ENCODE peak calls at places on chromosomes 11 and 22, in eight cellular contexts. Q, Y, X, W, K, D, I and A are unnamed samples.

GRCh38 chr11:4932751-4933150 is 8.6 kb upstream of the OR51G1 start:
- DNase-seq in Y (no peak), Q (no peak), W (no peak), D (no peak), I (no peak), X (no peak), K (no peak), A (no peak)

GRCh38 chr11:60169264-60169915 is 13.5 kb downstream of the MS4A6A start:
- DNase-seq in K (peak), Q (no peak), X (peak), Y (no peak), D (no peak), I (peak), W (peak), A (peak)

GRCh38 chr11:65745049-65745448 is 24.5 kb upstream of the RNASEH2C start:
- DNase-seq in D (no peak), W (no peak), X (no peak), K (no peak), Q (no peak), Y (no peak), I (no peak), A (no peak)

GRCh38 chr11:112392860-112393259 is 132.2 kb upstream of the PLET1 start:
- DNase-seq in W (no peak), X (no peak), Q (no peak), Y (no peak), I (no peak), D (no peak), K (no peak), A (no peak)

GRCh38 chr11:71342116-71342515 is 89.7 kb upstream of the SHANK2 start:
- DNase-seq in X (no peak), W (peak), K (no peak), Y (peak), Q (no peak), D (no peak), I (no peak), A (no peak)

GRCh38 chr11:76408171-76408965 is 27.2 kb downstream of the GVQW3 start:
- DNase-seq in Y (no peak), Q (no peak), I (no peak), D (no peak), X (no peak), K (no peak), W (no peak), A (no peak)

GRCh38 chr22:20137671-20138416 is 6.2 kb downstream of the ZDHHC8 start:
- DNase-seq in W (no peak), Q (no peak), I (no peak), K (no peak), X (no peak), D (no peak), Y (no peak), A (peak)

GRCh38 chr11:73977856-73978519 is 4.7 kb downstream of the UCP2 start:
- DNase-seq in D (peak), X (no peak), Y (peak), W (no peak), I (no peak), K (no peak), Q (no peak), A (no peak)

GRCh38 chr11:12239396-12240298 is 129.3 kb downstream of the MICAL2 start:
- DNase-seq in Y (no peak), K (no peak), I (no peak), W (no peak), D (no peak), X (no peak), Q (no peak), A (peak)

GRCh38 chr22:44926491-44927415 is 83.1 kb downstream of the PHF21B start:
- DNase-seq in Q (no peak), K (no peak), I (no peak), Y (peak), D (no peak), X (no peak), W (no peak), A (no peak)

GRCh38 chr11:78392854-78393253 is 24.8 kb downstream of the GAB2 start:
- DNase-seq in W (no peak), X (no peak), I (no peak), D (no peak), K (no peak), Q (no peak), Y (no peak), A (no peak)

GRCh38 chr22:38317237-38317994 is at the start of gene CSNK1E:
- DNase-seq in Q (peak), I (peak), Y (peak), X (peak), D (peak), K (peak), W (peak), A (peak)

GRCh38 chr11:59891781-59892181 is 13.2 kb downstream of the OOSP3 start:
- DNase-seq in X (peak), I (no peak), W (peak), Q (no peak), D (no peak), Y (no peak), K (no peak), A (no peak)

GRCh38 chr11:134666273-134667174 is 254.5 kb upstream of the B3GAT1 start:
- DNase-seq in Y (no peak), W (no peak), D (no peak), K (no peak), I (no peak), Q (no peak), X (no peak), A (no peak)

GRCh38 chr22:50547231-50547851 is 1.6 kb downstream of the KLHDC7B start:
- DNase-seq in Y (peak), Q (no peak), I (no peak), K (no peak), W (no peak), D (no peak), X (no peak), A (no peak)

GRCh38 chr22:38180841-38181452 is 683 bp downstream of the PLA2G6 start:
- DNase-seq in Y (peak), X (peak), K (no peak), I (no peak), W (no peak), D (no peak), Q (no peak), A (peak)

GRCh38 chr11:33574366-33574765 is 126.3 kb downstream of the C11orf91 start:
- DNase-seq in K (no peak), W (no peak), D (no peak), X (no peak), Y (no peak), Q (no peak), I (no peak), A (no peak)

GRCh38 chr22:38214248-38215056 is 12.7 kb downstream of the MAFF start:
- DNase-seq in Y (peak), I (no peak), X (peak), K (no peak), D (no peak), Q (peak), W (no peak), A (peak)

GRCh38 chr11:41788177-41788576 is 328.7 kb upstream of the LRRC4C start:
- DNase-seq in D (no peak), K (no peak), Y (no peak), X (no peak), I (no peak), W (no peak), Q (no peak), A (no peak)

GRCh38 chr11:111631666-111632039 is 29.4 kb downstream of the SIK2 start:
- DNase-seq in Q (no peak), X (no peak), D (no peak), W (no peak), I (no peak), K (no peak), Y (no peak), A (no peak)

GRCh38 chr22:19179472-19180048 is 1.0 kb upstream of the SLC25A1 start:
- DNase-seq in D (peak), X (peak), Y (peak), Q (peak), K (peak), I (peak), W (peak), A (peak)

GRCh38 chr11:57248780-57249383 is 11.8 kb upstream of the APLNR start:
- DNase-seq in D (no peak), Q (no peak), Y (peak), I (peak), K (peak), W (peak), X (peak), A (peak)

GRCh38 chr22:38724926-38725571 is 19.3 kb downstream of the GTPBP1 start:
- DNase-seq in Y (peak), Q (no peak), I (peak), W (peak), K (no peak), X (no peak), D (peak), A (peak)

GRCh38 chr11:118410055-118410745 is 8.8 kb downstream of the ATP5MG start:
- DNase-seq in X (no peak), D (no peak), Y (no peak), Q (no peak), K (no peak), W (no peak), I (no peak), A (no peak)
- TF ChIP-seq POLR2A in X (no peak), D (no peak), Y (no peak), Q (no peak), K (no peak), W (no peak), I (no peak), A (no peak)

DNA sequence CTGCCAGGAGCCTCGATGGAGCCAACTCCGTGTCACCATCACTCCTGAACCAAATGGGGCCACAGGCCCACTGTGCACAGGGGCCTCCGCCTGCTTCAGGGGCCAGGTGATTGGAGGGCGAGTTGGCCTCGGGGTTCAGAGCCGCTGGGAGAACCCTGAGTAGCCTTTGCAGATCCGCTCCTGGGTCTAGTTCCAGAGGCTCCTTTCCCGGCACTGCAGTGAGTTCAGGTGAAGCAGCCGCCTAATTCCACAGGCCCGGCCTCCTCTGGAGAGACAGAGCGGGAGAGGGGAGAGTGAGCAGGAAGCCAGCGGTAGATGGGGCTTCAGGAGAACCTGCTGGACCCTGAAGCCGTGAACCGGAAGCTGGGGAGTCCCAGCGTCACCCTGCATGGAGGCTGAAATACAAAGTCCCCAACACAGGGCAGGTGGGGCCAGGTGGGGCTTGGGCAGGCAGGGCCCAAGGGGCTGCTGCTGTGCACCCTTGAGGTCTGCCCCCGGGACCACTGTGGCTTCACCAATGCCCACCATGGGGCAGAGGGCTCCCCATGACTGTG is 22.5 kb downstream of the DRD4 start:
- DNase-seq in X (no peak), I (no peak), Q (no peak), D (no peak), Y (no peak), K (no peak), W (no peak), A (no peak)
- TF ChIP-seq POLR2A in X (no peak), I (no peak), Q (no peak), D (no peak), Y (no peak), K (no peak), W (no peak), A (no peak)

DNA sequence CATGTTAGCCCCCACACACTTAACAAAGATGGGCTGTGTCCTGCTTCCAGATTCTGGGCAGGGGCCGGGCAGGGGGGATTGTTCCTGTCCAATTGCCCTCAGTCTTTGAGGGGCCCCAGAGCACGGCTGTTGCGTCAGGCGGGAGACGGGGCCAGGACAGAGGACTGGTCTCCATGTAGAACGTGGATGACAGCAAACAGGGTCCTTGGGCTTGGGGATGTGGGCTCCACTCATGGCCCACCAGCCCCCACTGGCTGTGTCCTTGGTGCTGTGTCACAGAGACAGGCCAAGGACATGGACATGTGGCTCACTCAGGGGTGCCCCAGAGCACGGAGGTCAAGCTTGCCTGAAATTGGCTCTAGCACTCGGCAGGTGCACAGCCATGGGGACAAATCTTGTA is 14.3 kb downstream of the FADS2 start:
- DNase-seq in K (no peak), Y (peak), I (no peak), D (no peak), X (peak), Q (no peak), W (no peak), A (no peak)
- TF ChIP-seq POLR2A in K (no peak), Y (no peak), I (no peak), D (no peak), X (no peak), Q (no peak), W (no peak), A (no peak)

DNA sequence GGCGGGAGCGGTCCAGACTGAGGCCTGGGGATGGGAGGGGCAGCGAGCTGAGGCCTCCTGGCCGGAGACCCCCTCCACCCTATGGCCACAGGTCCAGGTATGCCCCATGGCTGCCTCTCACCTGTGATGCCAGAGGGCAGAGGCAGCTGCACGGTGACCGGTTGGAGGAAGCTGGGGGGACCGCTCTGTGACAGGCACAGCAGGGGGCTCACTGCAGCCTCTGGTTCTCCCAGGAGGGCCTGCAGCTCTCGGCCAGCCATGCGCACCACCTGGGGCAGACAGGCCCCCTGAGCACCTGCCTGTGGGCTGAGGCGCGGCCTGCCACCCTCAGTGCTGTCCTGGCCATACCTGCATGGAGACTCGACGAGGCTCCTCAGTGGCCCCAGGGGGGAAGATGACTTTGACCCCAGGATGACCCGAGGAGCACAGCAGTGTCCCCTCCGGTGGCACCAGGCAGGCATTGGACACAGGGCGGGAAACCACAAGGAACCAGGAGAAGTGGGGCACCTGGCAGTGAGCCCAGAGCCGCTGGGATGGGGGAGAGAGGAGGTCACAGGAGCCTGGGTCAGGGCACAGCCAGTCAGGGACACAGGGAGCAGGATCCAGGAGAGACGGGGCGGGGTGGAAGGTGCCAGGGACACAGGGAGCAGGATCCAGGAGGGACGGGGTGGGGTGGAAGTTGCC is 3.2 kb upstream of the SLC25A22 start:
- DNase-seq in Y (no peak), I (no peak), X (no peak), K (no peak), W (no peak), Q (no peak), D (no peak), A (no peak)
- TF ChIP-seq POLR2A in Y (no peak), I (no peak), X (no peak), K (no peak), W (no peak), Q (no peak), D (no peak), A (no peak)

GRCh38 chr11:67630230-67630942 is 649 bp upstream of the NUDT8 start:
- DNase-seq in W (peak), K (peak), D (peak), Q (peak), Y (peak), I (peak), X (peak), A (peak)
- TF ChIP-seq POLR2A in W (peak), K (peak), D (peak), Q (no peak), Y (no peak), I (peak), X (peak), A (no peak)

GRCh38 chr11:66869471-66869870 is 12.6 kb downstream of the LRFN4 start:
- DNase-seq in W (no peak), I (no peak), K (no peak), Q (no peak), X (no peak), D (no peak), Y (no peak), A (no peak)

GRCh38 chr11:66866420-66867010 is 9.7 kb downstream of the LRFN4 start:
- DNase-seq in I (no peak), K (no peak), D (no peak), Y (no peak), W (no peak), Q (no peak), X (no peak), A (no peak)

GRCh38 chr11:66868726-66869291 is 11.9 kb downstream of the LRFN4 start:
- DNase-seq in D (peak), I (peak), Y (peak), Q (peak), X (no peak), K (no peak), W (peak), A (peak)

GRCh38 chr11:66867425-66868040 is 10.7 kb downstream of the LRFN4 start:
- DNase-seq in Q (no peak), I (no peak), K (no peak), Y (no peak), X (no peak), W (no peak), D (no peak), A (no peak)

DNA sequence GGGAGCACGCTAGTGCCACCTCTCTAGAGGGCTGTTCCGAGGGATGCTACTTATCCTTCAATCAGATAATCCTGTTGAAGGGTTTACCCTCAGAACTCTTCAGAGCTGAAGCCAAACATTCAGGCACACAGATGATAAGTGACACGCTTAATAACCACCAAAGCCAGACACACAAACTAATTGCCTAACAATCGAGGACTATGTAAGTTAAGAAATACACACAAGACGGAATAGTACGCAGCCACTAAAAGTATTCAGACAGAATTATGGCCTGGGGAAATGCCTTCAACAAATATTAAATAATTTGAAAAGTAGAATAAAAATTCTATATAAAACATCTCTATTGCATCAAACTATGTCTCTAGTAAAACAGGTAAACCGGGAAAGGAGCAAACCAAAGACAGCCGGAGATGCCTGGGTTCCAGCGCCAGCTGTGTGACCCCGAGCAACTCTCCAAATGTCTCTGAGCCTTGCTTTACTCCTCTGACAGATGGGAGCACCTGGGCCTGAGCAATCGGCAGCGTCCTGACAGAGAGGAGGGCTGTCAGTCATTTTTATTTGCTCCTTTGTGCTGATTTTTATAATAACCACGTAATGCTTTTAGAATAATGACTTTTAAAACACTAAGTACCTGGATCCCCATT is 11.3 kb downstream of the LRFN4 start:
- DNase-seq in I (no peak), W (no peak), D (no peak), Q (no peak), Y (no peak), K (no peak), X (no peak), A (no peak)
- TF ChIP-seq POLR2A in I (no peak), W (peak), D (no peak), Q (no peak), Y (no peak), K (no peak), X (no peak), A (no peak)